ENCODE peak calls at places on chromosomes 4 and X, in seven cellular contexts. L is DMS79; K is natural killer cell treated with Interleukin-12 subunit alpha and Interleukin-12 subunit beta and Interleukin-15 and Interleukin-18, amount 100 ng/mL, for 72 hours; J is stromal cell of bone marrow; A is activated CD8-positive, alpha-beta memory T cell treated with anti-CD3 and anti-CD28 coated beads, Interleukin-2, amount 50 U/mL, for 48 hours; Z is Caco-2; D is upper lobe of right lung. V is an unnamed sample.

GRCh38 chrX:54076903-54077302 is 32.6 kb upstream of the PHF8 start:
- DNase-seq in L (no peak), K (no peak), J (no peak), A (no peak), Z (no peak), D (no peak), V (no peak)

GRCh38 chrX:24245201-24245600 is 68.7 kb downstream of the SUPT20HL2 start:
- DNase-seq in L (no peak), K (no peak), J (peak), A (no peak), Z (peak), D (no peak), V (no peak)

GRCh38 chr4:138952405-138952804 is 63.2 kb upstream of the NOCT start:
- DNase-seq in L (no peak), K (no peak), J (no peak), A (no peak), Z (no peak), D (no peak), V (no peak)

GRCh38 chrX:72060196-72060974 is 71.3 kb downstream of the RTL5 start:
- DNase-seq in L (peak), K (no peak), J (no peak), A (no peak), Z (no peak), D (no peak), V (no peak)

GRCh38 chrX:96182366-96182765 is 502.3 kb upstream of the DIAPH2 start:
- DNase-seq in L (no peak), K (no peak), J (peak), A (no peak), Z (peak), D (no peak), V (peak)

GRCh38 chr4:126738926-126739325 is 893.8 kb upstream of the INTU start:
- DNase-seq in L (no peak), K (no peak), J (peak), A (no peak), Z (no peak), D (no peak), V (no peak)

GRCh38 chr4:38046735-38047487 is 86.7 kb downstream of the PTTG2 start:
- DNase-seq in L (no peak), K (no peak), J (no peak), A (no peak), Z (peak), D (no peak), V (peak)

GRCh38 chrX:46713672-46714487 is 45.0 kb downstream of the SLC9A7 start:
- DNase-seq in L (no peak), K (no peak), J (no peak), A (no peak), Z (no peak), D (no peak), V (no peak)

GRCh38 chrX:154603438-154604430 is 15.3 kb downstream of the CTAG1B start:
- DNase-seq in L (peak), K (peak), J (peak), A (no peak), Z (no peak), D (no peak), V (peak)

GRCh38 chr4:173288296-173288695 is 45.9 kb downstream of the HMGB2 start:
- DNase-seq in L (no peak), K (no peak), J (peak), A (peak), Z (peak), D (no peak), V (peak)

GRCh38 chr4:108574402-108574801 is 46.0 kb upstream of the RPL34 start:
- DNase-seq in L (no peak), K (no peak), J (no peak), A (no peak), Z (no peak), D (no peak), V (no peak)

GRCh38 chrX:129600981-129601424 is 53.8 kb downstream of the APLN start:
- DNase-seq in L (no peak), K (no peak), J (no peak), A (no peak), Z (peak), D (no peak), V (no peak)

GRCh38 chrX:111652719-111653118 is 28.3 kb upstream of the ALG13 start:
- DNase-seq in L (no peak), K (no peak), J (no peak), A (no peak), Z (no peak), D (no peak), V (no peak)

GRCh38 chrX:155068165-155068564 is 2.8 kb downstream of the CMC4 start:
- DNase-seq in L (no peak), K (no peak), J (peak), A (no peak), Z (no peak), D (no peak), V (no peak)

GRCh38 chrX:125621588-125621927 is 301.9 kb downstream of the TEX13C start:
- DNase-seq in L (no peak), K (no peak), J (no peak), A (no peak), Z (no peak), D (no peak), V (no peak)

GRCh38 chrX:140440891-140441290 is 64.0 kb downstream of the SOX3 start:
- DNase-seq in L (no peak), K (no peak), J (peak), A (no peak), Z (no peak), D (no peak), V (no peak)

GRCh38 chr4:188254211-188254610 is 115.0 kb downstream of the TRIML1 start:
- DNase-seq in L (no peak), K (no peak), J (no peak), A (no peak), Z (no peak), D (no peak), V (no peak)

GRCh38 chr4:118985170-118986000 is 96.7 kb downstream of the SYNPO2 start:
- DNase-seq in L (no peak), K (no peak), J (no peak), A (no peak), Z (no peak), D (no peak), V (no peak)

GRCh38 chr4:81724925-81725329 is 253.2 kb upstream of the RASGEF1B start:
- DNase-seq in L (peak), K (peak), J (no peak), A (peak), Z (peak), D (peak), V (peak)

GRCh38 chr4:147963839-147964238 is 232.0 kb downstream of the ARHGAP10 start:
- DNase-seq in L (no peak), K (no peak), J (no peak), A (no peak), Z (no peak), D (no peak), V (no peak)

GRCh38 chr4:112819729-112820128 is 182.8 kb downstream of the LARP7 start:
- DNase-seq in L (no peak), K (no peak), J (no peak), A (no peak), Z (no peak), D (no peak), V (no peak)

GRCh38 chr4:97593248-97593647 is 550.0 kb downstream of the STPG2 start:
- DNase-seq in L (no peak), K (no peak), J (no peak), A (no peak), Z (no peak), D (peak), V (no peak)

GRCh38 chr4:121863787-121864186 is 6.5 kb downstream of the BBS7 start:
- DNase-seq in L (no peak), K (no peak), J (no peak), A (no peak), Z (no peak), D (no peak), V (no peak)

GRCh38 chr4:102411416-102411815 is 66.1 kb upstream of the SLC39A8 start:
- DNase-seq in L (no peak), K (no peak), J (no peak), A (no peak), Z (no peak), D (no peak), V (no peak)

GRCh38 chr4:109574931-109575804 is 15.1 kb downstream of the MCUB start:
- DNase-seq in L (no peak), K (no peak), J (no peak), A (no peak), Z (no peak), D (no peak), V (no peak)

GRCh38 chr4:130288576-130288975 is 1192.6 kb downstream of the C4orf33 start:
- DNase-seq in L (no peak), K (no peak), J (no peak), A (no peak), Z (no peak), D (no peak), V (no peak)

GRCh38 chr4:174041555-174042110 is 241.8 kb downstream of the FBXO8 start:
- DNase-seq in L (no peak), K (no peak), J (no peak), A (no peak), Z (no peak), D (no peak), V (no peak)

GRCh38 chr4:3342182-3342854 is 49.5 kb downstream of the RGS12 start:
- DNase-seq in L (no peak), K (no peak), J (peak), A (peak), Z (no peak), D (no peak), V (no peak)

GRCh38 chrX:22366166-22366702 is 93.5 kb downstream of the CBLL2 start:
- DNase-seq in L (no peak), K (no peak), J (no peak), A (no peak), Z (no peak), D (no peak), V (no peak)

V was measured in GDM1.